ENCODE peak calls at places on chromosomes 6 and 20, in six cellular contexts. One of them, this sample, is unnamed.

GRCh38 chr6:44045672-44046015 is 81.6 kb downstream of the MRPL14 start:
- DNase-seq in HAP-1: no peak
- DNase-seq in heart left ventricle: peak; percentile 80
- DNase-seq in suprapubic skin: no peak
- DNase-seq in GM03348: no peak
- DNase-seq in astrocyte of the spinal cord: no peak
- DNase-seq in this sample: no peak

GRCh38 chr6:74939309-74939708 is 266.5 kb downstream of the COL12A1 start:
- DNase-seq in HAP-1: no peak
- DNase-seq in heart left ventricle: no peak
- DNase-seq in suprapubic skin: no peak
- DNase-seq in GM03348: no peak
- DNase-seq in astrocyte of the spinal cord: peak; percentile 15
- DNase-seq in this sample: peak; percentile 22

GRCh38 chr6:141490982-141491381 is 641.7 kb upstream of the GJE1 start:
- DNase-seq in HAP-1: no peak
- DNase-seq in heart left ventricle: no peak
- DNase-seq in suprapubic skin: no peak
- DNase-seq in GM03348: no peak
- DNase-seq in astrocyte of the spinal cord: no peak
- DNase-seq in this sample: no peak

GRCh38 chr6:126172151-126172550 is 167.8 kb upstream of the CENPW start:
- DNase-seq in HAP-1: no peak
- DNase-seq in heart left ventricle: no peak
- DNase-seq in suprapubic skin: no peak
- DNase-seq in GM03348: no peak
- DNase-seq in astrocyte of the spinal cord: no peak
- DNase-seq in this sample: no peak

GRCh38 chr6:35297541-35298481 is at the start of gene DEF6:
- DNase-seq in HAP-1: no peak
- DNase-seq in heart left ventricle: peak; percentile 79
- DNase-seq in suprapubic skin: peak; percentile 88
- DNase-seq in GM03348: peak; percentile 66
- DNase-seq in astrocyte of the spinal cord: peak; percentile 83
- DNase-seq in this sample: peak; percentile 80

GRCh38 chr6:34465551-34466241 is at the start of gene PACSIN1:
- DNase-seq in HAP-1: no peak
- DNase-seq in heart left ventricle: no peak
- DNase-seq in suprapubic skin: no peak
- DNase-seq in GM03348: peak; percentile 53
- DNase-seq in astrocyte of the spinal cord: no peak
- DNase-seq in this sample: no peak

GRCh38 chr20:39893013-39893685 is 795.9 kb downstream of the MAFB start:
- DNase-seq in HAP-1: no peak
- DNase-seq in heart left ventricle: no peak
- DNase-seq in suprapubic skin: no peak
- DNase-seq in GM03348: peak; percentile 24
- DNase-seq in astrocyte of the spinal cord: peak; percentile 81
- DNase-seq in this sample: no peak

GRCh38 chr6:107769053-107769658 is 55.0 kb downstream of the SCML4 start:
- DNase-seq in HAP-1: no peak
- DNase-seq in heart left ventricle: no peak
- DNase-seq in suprapubic skin: no peak
- DNase-seq in GM03348: no peak
- DNase-seq in astrocyte of the spinal cord: no peak
- DNase-seq in this sample: no peak

GRCh38 chr20:47220161-47220582 is 136.3 kb downstream of the ZMYND8 start:
- DNase-seq in HAP-1: peak; percentile 12
- DNase-seq in heart left ventricle: no peak
- DNase-seq in suprapubic skin: no peak
- DNase-seq in GM03348: peak; percentile 53
- DNase-seq in astrocyte of the spinal cord: no peak
- DNase-seq in this sample: peak; percentile 32

This sample was measured in endothelial cell of umbilical vein.